ENCODE peak calls at places on chromosomes 6 and 20, in nine cellular contexts. N is lung, D is GM23338, O is GM06990, Z is breast epithelium, S is RWPE1, A is fibroblast of mammary gland, W is AG04450, I is left lung. R is an unnamed sample.

GRCh38 chr6:41941280-41942044 is at the start of gene CCND3:
- DNase-seq in N (peak; percentile 91), D (peak; percentile 85), O (peak; percentile 95), Z (peak; percentile 71), S (peak; percentile 85), A (no peak), W (peak; percentile 75), I (peak; percentile 99), R (peak; percentile 85)

GRCh38 chr20:54257090-54257816 is 49.4 kb downstream of the PFDN4 start:
- DNase-seq in N (no peak), D (no peak), O (no peak), Z (no peak), S (peak; percentile 97), A (peak; percentile 95), W (peak; percentile 89), I (no peak), R (no peak)

GRCh38 chr6:130516604-130517003 is 150.8 kb downstream of the TMEM200A start:
- DNase-seq in N (no peak), D (no peak), O (no peak), Z (no peak), S (no peak), A (no peak), W (no peak), I (no peak), R (no peak)

GRCh38 chr20:57638173-57638894 is 18.1 kb upstream of the ZBP1 start:
- DNase-seq in N (peak; percentile 34), D (no peak), O (no peak), Z (no peak), S (no peak), A (peak; percentile 10), W (no peak), I (no peak), R (no peak)

GRCh38 chr20:53345536-53346070 is 248.0 kb downstream of the ZNF217 start:
- DNase-seq in N (no peak), D (no peak), O (no peak), Z (no peak), S (no peak), A (no peak), W (no peak), I (no peak), R (no peak)

GRCh38 chr6:149451361-149452061 is 33.3 kb downstream of the ZC3H12D start:
- DNase-seq in N (peak; percentile 61), D (peak; percentile 55), O (no peak), Z (no peak), S (no peak), A (no peak), W (no peak), I (peak; percentile 84), R (no peak)

GRCh38 chr6:21115111-21115510 is 478.4 kb upstream of the SOX4 start:
- DNase-seq in N (no peak), D (no peak), O (no peak), Z (no peak), S (no peak), A (peak; percentile 42), W (no peak), I (no peak), R (no peak)

GRCh38 chr6:167044696-167045095 is 45.5 kb downstream of the CEP43 start:
- DNase-seq in N (no peak), D (peak; percentile 48), O (no peak), Z (no peak), S (no peak), A (peak; percentile 38), W (no peak), I (no peak), R (no peak)

GRCh38 chr6:108623995-108624394 is 63.3 kb downstream of the FOXO3 start:
- DNase-seq in N (no peak), D (no peak), O (no peak), Z (no peak), S (no peak), A (no peak), W (no peak), I (no peak), R (no peak)

GRCh38 chr6:108618623-108619152 is 58.0 kb downstream of the FOXO3 start:
- DNase-seq in N (no peak), D (no peak), O (no peak), Z (no peak), S (no peak), A (no peak), W (no peak), I (no peak), R (no peak)

GRCh38 chr6:108622601-108623335 is 62.1 kb downstream of the FOXO3 start:
- DNase-seq in N (peak; percentile 38), D (no peak), O (no peak), Z (no peak), S (peak; percentile 54), A (peak; percentile 99), W (peak; percentile 79), I (no peak), R (no peak)

GRCh38 chr6:108619431-108620197 is 58.9 kb downstream of the FOXO3 start:
- DNase-seq in N (no peak), D (no peak), O (no peak), Z (no peak), S (peak; percentile 57), A (peak; percentile 61), W (no peak), I (no peak), R (no peak)

DNA sequence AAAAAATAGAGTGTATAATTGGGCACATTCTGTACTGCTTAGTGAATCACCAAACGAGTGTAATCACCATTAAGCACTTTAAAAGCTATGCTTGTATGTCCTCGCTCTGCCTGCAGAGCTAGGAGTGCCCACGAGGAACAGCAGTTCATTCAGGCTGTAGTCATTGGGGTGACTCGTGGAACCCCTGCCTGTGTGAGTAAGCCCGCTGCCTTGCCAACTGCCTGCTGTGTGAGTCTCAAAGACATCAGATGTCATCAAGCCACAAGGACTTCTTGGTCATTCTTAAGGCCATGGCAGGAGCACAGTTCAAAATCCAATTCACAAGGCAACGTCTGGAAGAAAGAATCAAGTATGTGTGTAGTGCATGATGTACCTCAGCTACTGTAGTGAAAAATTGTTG is 60.4 kb downstream of the FOXO3 start:
- DNase-seq in N (no peak), D (no peak), O (no peak), Z (no peak), S (peak; percentile 45), A (peak; percentile 98), W (peak; percentile 21), I (no peak), R (no peak)
- TF ChIP-seq CTCF in N (no peak), D (no peak), O (no peak), Z (no peak), S (no peak), A (peak; percentile 29), W (no peak), I (no peak), R (no peak)

GRCh38 chr6:56814308-56814707 is 140.6 kb upstream of the BEND6 start:
- DNase-seq in N (no peak), D (no peak), O (no peak), Z (no peak), S (no peak), A (no peak), W (no peak), I (no peak), R (no peak)

GRCh38 chr6:56814802-56815201 is 140.1 kb upstream of the BEND6 start:
- DNase-seq in N (no peak), D (no peak), O (no peak), Z (no peak), S (no peak), A (no peak), W (no peak), I (no peak), R (no peak)

GRCh38 chr6:56815436-56815835 is 139.5 kb upstream of the BEND6 start:
- DNase-seq in N (no peak), D (no peak), O (no peak), Z (no peak), S (no peak), A (no peak), W (no peak), I (no peak), R (no peak)

GRCh38 chr6:56819604-56820003 is 135.3 kb upstream of the BEND6 start:
- DNase-seq in N (no peak), D (no peak), O (no peak), Z (no peak), S (no peak), A (no peak), W (no peak), I (no peak), R (no peak)

DNA sequence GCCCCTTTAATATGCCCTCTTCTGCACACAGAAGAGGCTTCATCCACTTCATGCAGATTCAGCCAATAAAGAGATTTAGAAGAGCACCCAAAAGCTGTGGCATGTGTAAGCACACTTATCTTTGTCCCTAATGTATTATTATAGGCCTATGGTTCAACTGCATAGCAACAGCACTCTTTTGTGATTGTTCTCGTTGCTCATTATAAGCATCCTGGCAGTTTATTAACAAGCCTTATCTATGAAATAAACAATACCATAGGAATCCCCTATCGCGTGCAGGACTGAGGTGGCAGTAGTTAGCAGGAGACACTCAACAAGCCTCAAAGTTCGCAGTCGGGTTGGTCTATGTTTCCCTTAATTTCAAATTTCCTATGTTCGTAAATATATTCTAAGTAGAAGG is 138.5 kb upstream of the BEND6 start:
- DNase-seq in N (no peak), D (no peak), O (no peak), Z (no peak), S (no peak), A (no peak), W (no peak), I (no peak), R (no peak)
- TF ChIP-seq CTCF in N (no peak), D (no peak), O (no peak), Z (no peak), S (no peak), A (no peak), W (no peak), I (no peak), R (no peak)

GRCh38 chr6:13101409-13101808 is 226.9 kb downstream of the TBC1D7 start:
- DNase-seq in N (no peak), D (no peak), O (no peak), Z (no peak), S (no peak), A (no peak), W (no peak), I (no peak), R (no peak)

GRCh38 chr6:13098006-13098405 is 230.3 kb downstream of the TBC1D7 start:
- DNase-seq in N (no peak), D (no peak), O (no peak), Z (no peak), S (no peak), A (no peak), W (no peak), I (no peak), R (no peak)

GRCh38 chr6:13098808-13099570 is 229.3 kb downstream of the TBC1D7 start:
- DNase-seq in N (no peak), D (no peak), O (peak; percentile 28), Z (no peak), S (no peak), A (no peak), W (no peak), I (no peak), R (no peak)

GRCh38 chr6:13101985-13102384 is 226.4 kb downstream of the TBC1D7 start:
- DNase-seq in N (no peak), D (no peak), O (no peak), Z (no peak), S (no peak), A (no peak), W (no peak), I (no peak), R (no peak)

GRCh38 chr6:13099771-13100170 is 228.6 kb downstream of the TBC1D7 start:
- DNase-seq in N (no peak), D (no peak), O (no peak), Z (no peak), S (no peak), A (no peak), W (no peak), I (no peak), R (no peak)
- TF ChIP-seq CTCF in N (no peak), D (peak; percentile 66), O (peak; percentile 8), Z (no peak), S (peak; percentile 7), A (peak; percentile 34), W (peak; percentile 12), I (no peak), R (no peak)

DNA sequence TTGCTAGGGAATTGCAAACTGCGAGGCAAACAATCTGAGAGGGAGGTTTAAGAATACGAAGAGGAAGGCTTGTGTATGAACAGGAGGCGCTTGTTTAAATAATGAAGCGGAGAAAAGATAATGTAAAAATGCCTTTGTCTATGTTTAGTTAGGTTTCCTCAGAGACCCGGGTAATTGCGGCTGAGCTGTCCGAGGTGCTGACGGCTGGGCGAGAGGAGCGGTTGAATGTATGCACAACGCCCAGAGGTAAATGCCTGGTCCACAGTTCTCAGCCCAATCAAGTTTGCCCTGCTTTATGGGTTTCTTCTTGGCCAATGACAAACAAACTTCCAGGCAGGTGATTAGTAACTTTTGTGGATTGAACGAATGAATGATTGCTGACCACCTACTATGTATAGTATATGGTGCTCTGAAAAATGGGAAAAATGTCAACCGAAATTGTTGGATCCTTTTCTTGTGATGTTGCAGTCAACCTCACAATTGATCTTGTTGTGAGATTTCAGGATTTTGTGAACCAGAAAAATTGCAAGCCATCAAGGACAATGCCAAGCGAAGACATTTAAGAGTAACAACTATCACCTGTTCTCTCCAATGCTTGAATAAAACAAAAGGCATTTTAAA is 38.3 kb upstream of the SLC32A1 start:
- DNase-seq in N (peak; percentile 35), D (peak; percentile 86), O (no peak), Z (no peak), S (peak; percentile 83), A (peak; percentile 37), W (peak; percentile 6), I (no peak), R (no peak)
- TF ChIP-seq CTCF in N (no peak), D (no peak), O (no peak), Z (no peak), S (no peak), A (no peak), W (no peak), I (no peak), R (no peak)

R was measured in activated B cell treated with CpG ODN at 0.5 μM for 24 hours.